ENCODE peak calls at places on chromosomes 13 and 19, in seven cellular contexts. D, H, J, W, M, S and X are unnamed samples.

GRCh38 chr19:16920816-16921529 is 32.2 kb downstream of the F2RL3 start:
- DNase-seq in D (no peak), H (peak), J (peak), W (peak), M (no peak), S (peak), X (peak)

GRCh38 chr13:37715606-37716015 is 117.0 kb upstream of the POSTN start:
- DNase-seq in D (no peak), H (no peak), J (peak), W (peak), M (no peak), S (peak), X (peak)

GRCh38 chr19:4030552-4030951 is 23.0 kb downstream of the PIAS4 start:
- DNase-seq in D (no peak), H (no peak), J (no peak), W (no peak), M (no peak), S (no peak), X (no peak)

GRCh38 chr13:22744688-22745452 is 435.9 kb upstream of the SGCG start:
- DNase-seq in D (no peak), H (no peak), J (no peak), W (no peak), M (no peak), S (no peak), X (no peak)

GRCh38 chr19:41882568-41883462 is at the start of gene ARHGEF1:
- DNase-seq in D (no peak), H (peak), J (peak), W (peak), M (peak), S (peak), X (peak)

GRCh38 chr19:13463296-13463695 is 43.0 kb downstream of the CACNA1A start:
- DNase-seq in D (no peak), H (no peak), J (peak), W (peak), M (peak), S (peak), X (peak)

GRCh38 chr13:67549331-67549730 is 319.2 kb upstream of the PCDH9 start:
- DNase-seq in D (no peak), H (no peak), J (peak), W (peak), M (no peak), S (no peak), X (peak)

GRCh38 chr13:97226013-97226412 is 3.9 kb downstream of the MBNL2 start:
- DNase-seq in D (no peak), H (no peak), J (no peak), W (no peak), M (peak), S (no peak), X (no peak)

GRCh38 chr13:30572859-30573275 is 44.9 kb upstream of the USPL1 start:
- DNase-seq in D (no peak), H (no peak), J (peak), W (peak), M (no peak), S (no peak), X (peak)

GRCh38 chr13:85236431-85236830 is 562.8 kb downstream of the SLITRK6 start:
- DNase-seq in D (no peak), H (no peak), J (peak), W (peak), M (no peak), S (no peak), X (peak)

DNA sequence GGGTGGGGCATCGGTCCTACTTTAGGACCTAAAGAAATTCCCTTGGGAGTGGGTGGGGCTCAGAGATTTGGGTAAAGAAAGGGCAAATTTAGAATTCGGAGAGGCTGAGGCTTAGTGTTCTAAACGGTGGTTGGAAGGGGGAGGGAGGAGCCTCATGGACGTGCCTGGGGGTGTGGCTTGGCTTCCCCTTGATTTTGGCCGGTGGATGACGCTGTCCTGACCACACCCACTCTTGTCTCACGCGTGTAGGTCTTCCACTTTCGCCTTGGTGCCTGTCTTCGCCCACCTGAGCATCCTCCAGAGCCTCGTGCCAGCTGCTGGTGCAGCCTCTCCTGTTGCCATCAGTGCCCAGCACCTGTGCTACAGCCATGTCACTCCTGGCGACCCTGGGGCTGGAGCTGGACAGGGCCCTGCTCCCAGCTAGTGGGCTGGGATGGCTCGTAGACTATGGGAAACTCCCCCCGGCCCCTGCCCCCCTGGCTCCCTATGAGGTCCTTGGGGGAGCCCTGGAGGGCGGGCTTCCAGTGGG is 1.2 kb upstream of the NUP62 start:
- DNase-seq in D (no peak), H (peak), J (peak), W (no peak), M (peak), S (peak), X (peak)
- H3K4me3 ChIP-seq in D (peak), H (peak), J (peak), W (peak), M (peak), S (peak), X (peak)

DNA sequence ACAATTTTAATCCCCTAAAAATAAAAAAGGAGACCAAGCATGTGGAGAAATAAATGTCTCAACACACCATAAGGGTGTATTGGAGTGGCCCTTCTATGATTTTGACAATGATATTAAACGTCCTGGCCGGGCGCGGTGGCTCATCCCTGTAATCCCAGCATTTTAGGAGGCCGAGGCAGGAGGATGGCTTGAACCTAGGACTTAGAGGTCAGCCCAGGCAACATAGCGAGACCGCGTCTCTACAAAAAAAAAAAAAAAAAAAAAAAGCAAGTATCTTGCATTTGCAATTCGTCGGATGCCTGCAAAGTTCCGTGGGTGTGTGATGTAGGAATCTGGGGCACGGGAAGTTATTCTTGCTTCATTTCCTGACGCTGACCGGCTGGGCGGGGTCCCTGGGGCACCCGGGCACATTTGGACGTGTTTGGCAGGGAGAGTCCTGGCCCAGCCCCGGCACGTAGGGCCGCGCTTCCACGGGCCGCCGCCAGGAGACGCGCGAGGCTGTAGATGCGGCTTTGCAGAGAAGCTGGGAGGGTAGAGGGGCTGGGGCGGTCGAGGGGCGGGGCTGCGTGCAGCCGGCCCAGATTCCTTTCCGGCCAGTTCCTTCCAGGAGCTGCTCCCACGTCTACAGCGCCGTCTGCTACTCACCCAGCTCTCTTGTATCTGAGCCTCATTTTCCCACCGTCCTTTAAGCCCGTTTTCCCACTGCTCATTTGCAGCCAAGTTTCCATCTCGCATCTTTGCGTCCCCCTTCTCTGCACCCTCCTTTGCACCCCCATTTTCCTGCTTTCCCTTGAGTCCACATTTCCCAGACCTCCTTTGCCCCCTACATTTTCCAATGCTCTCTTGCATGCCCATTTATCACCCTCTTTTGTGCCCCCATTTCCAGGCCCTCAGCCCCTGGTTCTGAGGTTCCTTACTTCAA is 2.2 kb upstream of the TSPAN16 start:
- DNase-seq in D (peak), H (peak), J (peak), W (peak), M (peak), S (peak), X (peak)
- H3K4me3 ChIP-seq in D (peak), H (peak), J (peak), W (no peak), M (peak), S (peak), X (peak)

DNA sequence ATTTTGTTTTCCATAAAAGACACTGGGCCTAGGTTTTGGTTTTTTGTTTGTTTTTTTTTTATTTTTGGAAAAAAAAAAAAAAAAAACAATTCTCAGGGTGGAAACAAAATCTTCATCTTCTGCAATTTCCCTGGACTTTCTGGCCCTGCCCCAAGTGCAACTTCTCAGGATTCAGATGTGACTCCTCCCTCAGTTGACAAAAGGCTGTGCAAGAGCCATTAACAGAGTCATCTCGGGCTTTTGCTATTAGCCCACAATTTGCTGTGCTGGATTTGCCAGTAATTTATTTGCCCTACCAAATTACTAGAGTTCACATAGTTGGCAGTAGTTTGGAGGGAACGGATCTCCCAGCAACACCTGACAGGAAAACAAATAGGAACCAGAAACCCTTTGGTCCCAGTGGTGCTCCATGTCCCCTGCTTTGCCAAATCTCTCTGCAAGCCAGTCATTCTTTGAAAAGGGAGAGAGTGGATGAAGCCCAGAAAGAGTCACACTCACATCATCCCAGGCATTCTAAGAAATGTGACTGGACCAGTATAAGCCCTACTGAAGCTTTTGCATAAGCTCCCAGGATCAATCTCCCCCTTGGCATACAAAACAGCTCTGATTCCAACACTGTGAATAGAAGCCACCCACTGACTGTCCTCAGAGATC is 350.1 kb upstream of the NBEA start:
- DNase-seq in D (no peak), H (peak), J (no peak), W (peak), M (no peak), S (no peak), X (no peak)
- H3K4me3 ChIP-seq in D (no peak), H (no peak), J (no peak), W (no peak), M (no peak), S (no peak), X (peak)

GRCh38 chr19:39865186-39865585 is 19.0 kb upstream of the FBL start:
- DNase-seq in D (no peak), H (no peak), J (no peak), W (no peak), M (no peak), S (no peak), X (no peak)
- H3K4me3 ChIP-seq in D (no peak), H (no peak), J (no peak), W (no peak), M (no peak), S (no peak), X (no peak)

DNA sequence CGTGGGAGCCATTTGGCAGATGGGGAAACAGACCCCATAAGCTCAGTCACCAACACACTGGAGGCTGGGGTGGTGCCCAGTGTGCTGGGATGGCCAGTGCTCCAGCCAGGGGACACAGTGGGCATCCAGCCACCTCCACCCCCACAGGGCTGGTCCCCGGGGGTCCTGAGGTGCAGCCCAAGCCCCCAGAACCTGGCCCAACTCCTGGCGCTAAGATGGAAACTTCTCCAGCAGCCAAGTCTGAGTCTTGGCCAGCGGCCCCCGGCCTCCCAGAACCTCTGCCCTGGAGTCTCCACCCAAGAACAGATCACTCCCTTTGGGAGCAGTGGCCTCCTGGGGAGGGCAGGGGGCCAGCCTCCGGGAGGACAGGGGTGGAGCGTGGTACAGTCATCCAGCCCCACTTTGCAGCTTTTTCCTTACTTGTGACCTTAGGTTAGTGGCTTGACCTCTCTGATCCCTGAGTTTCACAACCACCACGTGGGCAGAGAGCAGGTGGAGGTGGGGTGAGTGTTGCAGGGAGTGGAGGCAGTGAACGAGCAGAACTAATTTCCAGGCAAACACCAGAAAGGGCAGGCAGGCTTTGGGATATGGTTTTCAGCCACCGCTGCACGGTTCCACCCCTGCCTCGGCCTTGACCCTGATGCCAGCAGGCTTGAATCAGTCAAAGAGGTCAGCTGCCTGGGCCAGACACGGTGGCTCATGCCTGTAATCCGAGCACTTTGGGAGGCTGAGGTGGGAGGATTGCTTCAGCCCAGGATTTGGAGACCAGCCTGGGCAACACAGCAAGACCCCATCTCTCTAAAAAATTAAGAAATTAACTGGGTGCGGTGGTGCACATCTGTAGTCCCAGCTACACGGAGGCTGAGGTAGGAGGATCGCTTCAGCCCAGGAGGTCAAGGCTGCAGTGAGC is 4.3 kb upstream of the NRTN start:
- DNase-seq in D (no peak), H (no peak), J (no peak), W (no peak), M (no peak), S (no peak), X (no peak)
- H3K4me3 ChIP-seq in D (no peak), H (no peak), J (no peak), W (no peak), M (no peak), S (no peak), X (no peak)

GRCh38 chr19:55342044-55342531 is 2.4 kb downstream of the KMT5C start:
- DNase-seq in D (no peak), H (no peak), J (no peak), W (no peak), M (no peak), S (peak), X (no peak)

GRCh38 chr19:55340784-55341147 is 1.1 kb downstream of the KMT5C start:
- DNase-seq in D (no peak), H (no peak), J (no peak), W (no peak), M (no peak), S (peak), X (peak)

GRCh38 chr19:55340144-55340783 is 588 bp downstream of the KMT5C start:
- DNase-seq in D (no peak), H (no peak), J (no peak), W (no peak), M (peak), S (peak), X (no peak)

GRCh38 chr19:55341191-55342043 is 1.7 kb downstream of the KMT5C start:
- DNase-seq in D (no peak), H (peak), J (peak), W (peak), M (peak), S (peak), X (peak)

DNA sequence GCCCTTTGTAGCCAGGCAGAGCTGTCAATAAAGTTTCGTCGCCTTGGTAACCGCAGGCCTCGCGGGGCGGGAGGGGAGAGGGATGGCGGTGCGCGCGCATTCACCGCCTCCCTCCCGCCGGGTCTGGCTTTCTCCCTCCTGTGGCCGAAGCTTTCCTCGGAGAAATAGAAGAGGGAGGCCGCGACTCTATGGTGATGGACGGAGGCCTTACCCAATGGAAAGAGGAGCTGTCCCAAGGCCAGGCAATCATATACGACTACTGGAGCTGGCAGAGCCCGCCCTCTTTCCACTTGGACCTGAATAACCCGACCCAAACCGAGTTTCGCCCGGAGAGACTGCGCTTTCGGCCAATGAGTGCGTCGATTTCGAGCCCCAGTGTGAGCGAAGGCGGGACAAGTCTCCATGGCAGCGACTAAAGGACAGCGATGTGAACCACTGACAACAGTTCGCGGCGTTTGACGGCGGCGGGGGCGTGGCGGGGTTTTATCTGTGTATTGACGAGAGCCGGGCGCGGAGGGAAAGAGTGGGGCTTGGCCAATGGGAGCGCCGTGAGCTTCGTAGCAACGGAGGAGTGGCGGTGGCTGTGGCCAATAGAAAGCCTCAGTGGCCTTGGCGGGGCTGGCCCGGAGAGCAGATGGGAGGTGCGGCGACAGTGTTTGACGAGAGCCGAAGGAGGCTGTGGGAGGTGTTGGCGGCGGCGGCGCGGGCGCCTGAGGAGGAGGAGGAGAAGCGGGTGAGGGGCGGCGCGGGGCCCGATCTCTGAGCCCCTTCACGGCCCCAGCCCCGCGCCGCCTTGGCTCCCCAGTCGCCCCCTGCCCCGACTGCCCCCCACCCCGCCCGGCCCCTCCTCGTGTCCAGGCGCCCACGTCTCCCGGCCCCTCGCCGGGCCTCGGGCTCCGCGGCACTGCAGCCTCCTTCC is at the start of gene KMT5C:
- DNase-seq in D (peak), H (peak), J (peak), W (peak), M (peak), S (peak), X (peak)
- H3K4me3 ChIP-seq in D (peak), H (peak), J (peak), W (peak), M (peak), S (peak), X (peak)